ENCODE peak calls at places on chromosomes 16 and 17, in eight cellular contexts. T is fibroblast of lung, J is A549, Q is WERI-Rb-1, K is thoracic aorta, L is GM23248, Z is prostate gland, I is breast epithelium. M is an unnamed sample. For H3K9me3, the result is how much of the 10 kb centered on the place peaks cover.

GRCh38 chr16:67407176-67407787 is 9.0 kb downstream of the ZDHHC1 start:
- DNase-seq in Q (no peak), T (no peak), Z (no peak), K (no peak), J (no peak), L (peak), I (no peak), M (no peak)

GRCh38 chr17:78722101-78722761 is 59.8 kb downstream of the CYTH1 start:
- DNase-seq in Z (no peak), K (no peak), I (no peak), Q (no peak), T (no peak), L (no peak), J (no peak), M (peak)

GRCh38 chr17:33674685-33675084 is 381.6 kb upstream of the ASIC2 start:
- DNase-seq in Q (peak), J (peak), L (peak), K (peak), T (peak), I (peak), Z (peak), M (peak)

GRCh38 chr17:57880086-57880456 is 30.2 kb upstream of the MRPS23 start:
- DNase-seq in L (no peak), I (no peak), Z (no peak), Q (no peak), T (no peak), J (no peak), K (no peak), M (no peak)

GRCh38 chr16:10114411-10114810 is 67.8 kb downstream of the GRIN2A start:
- DNase-seq in T (no peak), I (peak), Q (no peak), J (no peak), K (no peak), L (no peak), Z (no peak), M (no peak)

GRCh38 chr16:71288570-71288889 is 672 bp downstream of the CMTR2 start:
- DNase-seq in Z (no peak), J (no peak), T (no peak), L (peak), K (no peak), Q (no peak), I (no peak), M (no peak)

GRCh38 chr17:67813803-67814180 is 11.5 kb upstream of the BPTF start:
- DNase-seq in Z (no peak), T (no peak), J (no peak), K (no peak), L (no peak), Q (no peak), I (no peak), M (no peak)

GRCh38 chr17:15910791-15911190 is 34.1 kb upstream of the ADORA2B start:
- DNase-seq in I (no peak), T (no peak), Q (no peak), Z (no peak), L (peak), J (no peak), K (no peak), M (no peak)

GRCh38 chr16:1428511-1428910 is 2.4 kb upstream of the PERCC1 start:
- DNase-seq in L (peak), I (peak), J (peak), Z (no peak), T (no peak), Q (no peak), K (no peak), M (peak)

GRCh38 chr16:72182976-72183375 is 11.0 kb upstream of the PMFBP1 start:
- DNase-seq in L (no peak), Z (no peak), J (no peak), I (no peak), Q (no peak), T (no peak), K (no peak), M (no peak)

GRCh38 chr17:76427457-76428231 is 25.3 kb downstream of the UBE2O start:
- DNase-seq in J (no peak), Z (no peak), Q (no peak), I (no peak), L (peak), K (no peak), T (peak), M (no peak)

GRCh38 chr17:28057731-28058246 is 15.3 kb downstream of the NLK start:
- DNase-seq in Z (no peak), I (no peak), Q (no peak), T (peak), K (no peak), J (no peak), L (peak), M (no peak)

GRCh38 chr16:65509172-65509571 is 387.3 kb upstream of the CDH11 start:
- DNase-seq in I (no peak), L (peak), K (no peak), Q (no peak), Z (no peak), J (no peak), T (no peak), M (no peak)
- H3K4me3 ChIP-seq in I (no peak), L (no peak), K (no peak), Q (no peak), Z (no peak), J (no peak), T (no peak), M (no peak)

GRCh38 chr16:62477796-62478195 is 441.6 kb upstream of the CDH8 start:
- DNase-seq in Q (no peak), Z (no peak), L (no peak), T (no peak), J (no peak), K (no peak), I (no peak), M (peak)
- H3K9me3 ChIP-seq in Q (under half), Z (under half), L (under half), T (under half), J (under half), K (under half), I (under half), M (under half)

DNA sequence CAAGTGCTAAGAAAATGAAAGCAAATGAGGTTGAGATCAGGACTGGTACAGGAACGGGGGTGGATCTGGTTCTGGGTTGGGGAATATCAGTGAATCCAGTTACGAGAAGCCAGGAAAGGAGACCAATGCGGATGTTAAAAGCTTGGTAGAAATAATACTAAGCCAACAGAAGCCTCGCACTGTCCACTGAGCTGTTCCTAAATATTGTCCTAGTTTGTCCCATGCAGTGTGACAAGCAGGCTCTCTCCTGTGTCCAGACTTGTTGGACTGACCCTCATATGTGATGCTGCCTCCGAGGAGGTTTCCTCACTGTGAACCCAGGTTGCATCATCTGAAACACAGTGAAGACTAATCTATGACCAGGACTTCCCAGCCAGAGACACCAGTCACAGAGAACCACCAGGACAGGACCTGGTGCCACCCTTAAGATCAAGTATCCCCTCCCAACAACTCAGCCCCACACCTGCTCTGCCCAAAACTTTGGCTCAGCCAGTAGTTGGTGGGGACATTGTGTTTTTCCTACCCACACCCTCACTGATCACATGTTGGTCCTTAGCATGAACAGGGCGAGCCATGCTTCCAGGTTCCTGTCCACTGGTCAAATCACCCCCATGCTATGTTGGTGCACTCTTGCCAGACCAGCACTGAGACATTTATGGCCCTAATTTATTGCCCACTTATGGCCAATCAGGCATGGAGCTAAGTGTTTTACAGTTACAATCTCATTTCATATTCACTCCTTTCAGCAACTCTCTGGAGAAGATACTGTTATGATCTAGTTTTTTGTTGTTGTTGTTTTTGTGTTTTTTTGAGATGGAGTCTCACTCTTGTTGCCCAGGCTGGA is 32.6 kb upstream of the SCNN1B start:
- DNase-seq in J (no peak), Z (no peak), L (no peak), Q (no peak), T (no peak), K (no peak), I (no peak), M (no peak)
- H3K4me3 ChIP-seq in J (no peak), Z (no peak), L (no peak), Q (no peak), T (no peak), K (no peak), I (no peak), M (no peak)

DNA sequence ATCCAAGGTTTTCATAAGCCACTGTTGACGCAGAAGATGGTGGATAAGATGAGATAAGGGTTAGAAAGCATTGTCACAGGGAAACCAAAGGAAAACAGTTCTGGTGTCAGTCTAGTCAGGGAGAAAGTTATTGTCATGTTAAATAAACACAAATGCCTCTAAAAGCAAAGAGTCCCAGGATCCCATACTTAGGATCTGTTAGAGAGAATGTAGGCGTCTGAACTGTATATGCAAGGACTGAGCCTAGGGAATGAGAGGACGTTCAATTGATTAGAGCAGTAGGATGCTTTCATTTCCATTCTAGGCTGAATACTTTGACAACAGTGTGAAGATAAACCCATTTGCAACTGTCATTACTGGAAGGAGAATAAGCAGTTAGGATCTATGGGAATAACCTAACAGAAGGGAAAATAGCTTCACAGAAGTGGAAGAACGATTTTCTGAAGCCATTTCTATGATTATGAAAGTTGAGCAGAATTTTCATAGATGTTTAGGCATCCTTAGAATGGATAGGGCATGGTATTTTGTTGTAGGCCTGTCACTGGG is 1149.1 kb upstream of the CDH8 start:
- DNase-seq in T (no peak), K (no peak), Q (no peak), L (no peak), Z (no peak), J (no peak), I (no peak), M (no peak)
- H3K9me3 ChIP-seq in T (under half), K (under half), Q (under half), L (under half), Z (under half), J (under half), I (under half), M (under half)

GRCh38 chr17:8894189-8894611 is 26.7 kb upstream of the PIK3R6 start:
- DNase-seq in K (no peak), Z (no peak), I (no peak), Q (no peak), L (no peak), T (no peak), J (no peak), M (no peak)
- H3K4me3 ChIP-seq in K (peak), Z (no peak), I (no peak), Q (no peak), L (no peak), T (no peak), J (no peak), M (no peak)

DNA sequence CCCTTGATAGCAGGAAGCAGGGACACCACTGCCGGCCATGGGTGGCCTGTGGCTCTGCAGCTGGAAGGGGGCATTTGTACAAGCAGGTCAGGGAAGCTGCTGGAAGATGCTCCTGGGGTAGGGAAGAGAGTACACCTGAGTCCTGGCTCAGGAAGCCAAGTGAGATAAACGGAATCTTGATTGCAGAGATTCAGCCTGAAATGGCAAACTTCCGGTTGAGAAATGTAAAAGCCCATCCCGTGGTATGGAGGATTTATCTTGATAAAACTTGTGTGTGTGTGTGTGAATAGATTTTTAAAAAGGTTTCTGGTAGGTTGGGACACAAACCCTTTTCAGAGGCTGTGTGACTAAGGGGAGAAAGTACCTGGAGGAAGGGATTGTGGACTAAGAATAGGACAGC is 29.6 kb downstream of the C17orf100 start:
- DNase-seq in J (no peak), Z (no peak), Q (no peak), T (no peak), L (no peak), I (no peak), K (no peak), M (no peak)
- H3K9me3 ChIP-seq in J (under half), Z (under half), Q (under half), T (under half), L (under half), I (under half), K (under half), M (under half)

M was measured in Peyer's patch.